ENCODE peak calls at places on chromosomes 6 and 20, in ten cellular contexts. X is Peyer's patch, N is mucosa of descending colon, Z is sigmoid colon, M is choroid plexus epithelial cell, U is left lung, V is adrenal gland, S is cardiac muscle cell, F is AG10803, L is stomach. O is an unnamed sample.
A peak's percentile ranks its signal among the peaks of the same experiment; 100 is the strongest.

GRCh38 chr6:73180718-73181619 is 44.3 kb downstream of the KHDC1L start:
- DNase-seq in X (no peak), U (no peak), F (peak; percentile 80), S (peak; percentile 84), L (no peak), Z (no peak), M (peak; percentile 86), N (no peak), V (peak; percentile 23), O (peak; percentile 59)

GRCh38 chr6:17741507-17741906 is 34.8 kb upstream of the NUP153 start:
- DNase-seq in N (no peak), U (no peak), V (no peak), F (peak; percentile 12), M (no peak), S (no peak), Z (no peak), X (no peak), L (no peak), O (no peak)

GRCh38 chr6:160248538-160248937 is 10.1 kb downstream of the SLC22A2 start:
- DNase-seq in V (peak; percentile 64), S (no peak), M (no peak), U (no peak), Z (no peak), F (peak; percentile 10), N (no peak), X (no peak), L (no peak), O (no peak)

GRCh38 chr6:150651808-150652473 is 52.3 kb downstream of the PLEKHG1 start:
- DNase-seq in F (no peak), U (no peak), L (no peak), X (no peak), V (no peak), S (no peak), N (no peak), Z (no peak), M (peak; percentile 2), O (no peak)

GRCh38 chr6:35808688-35809087 is 3.5 kb downstream of the LHFPL5 start:
- DNase-seq in L (no peak), F (no peak), M (no peak), X (no peak), N (no peak), V (no peak), Z (no peak), U (no peak), S (peak; percentile 15), O (no peak)

GRCh38 chr6:3139090-3139903 is 18.0 kb downstream of the TUBB2A start:
- DNase-seq in F (peak; percentile 76), N (peak; percentile 77), X (peak; percentile 81), L (peak; percentile 64), V (peak; percentile 51), Z (peak; percentile 88), U (no peak), S (peak; percentile 48), M (peak; percentile 92), O (peak; percentile 24)

GRCh38 chr20:44396790-44397189 is 41.3 kb downstream of the HNF4A start:
- DNase-seq in L (no peak), X (no peak), M (no peak), F (no peak), V (no peak), Z (peak; percentile 9), N (no peak), S (no peak), U (no peak), O (no peak)

GRCh38 chr6:19538086-19538485 is 299.1 kb upstream of the ID4 start:
- DNase-seq in N (peak; percentile 55), M (no peak), V (no peak), U (peak; percentile 68), Z (no peak), S (no peak), L (peak; percentile 80), F (no peak), X (peak; percentile 80), O (no peak)

GRCh38 chr6:4880373-4880762 is 104.2 kb downstream of the CDYL start:
- DNase-seq in Z (no peak), U (no peak), X (no peak), F (no peak), N (no peak), S (no peak), L (no peak), M (no peak), V (no peak), O (no peak)

GRCh38 chr6:4883298-4883697 is 107.1 kb downstream of the CDYL start:
- DNase-seq in F (no peak), L (peak; percentile 74), Z (no peak), X (no peak), M (no peak), U (no peak), S (no peak), V (no peak), N (peak; percentile 48), O (no peak)

GRCh38 chr6:4888841-4889240 is 112.6 kb downstream of the CDYL start:
- DNase-seq in M (no peak), L (no peak), F (no peak), U (no peak), S (peak; percentile 64), V (no peak), Z (no peak), N (no peak), X (no peak), O (no peak)

GRCh38 chr6:4885534-4885933 is 109.3 kb downstream of the CDYL start:
- DNase-seq in N (no peak), V (no peak), Z (no peak), F (no peak), L (no peak), M (no peak), U (no peak), S (no peak), X (no peak), O (no peak)

DNA sequence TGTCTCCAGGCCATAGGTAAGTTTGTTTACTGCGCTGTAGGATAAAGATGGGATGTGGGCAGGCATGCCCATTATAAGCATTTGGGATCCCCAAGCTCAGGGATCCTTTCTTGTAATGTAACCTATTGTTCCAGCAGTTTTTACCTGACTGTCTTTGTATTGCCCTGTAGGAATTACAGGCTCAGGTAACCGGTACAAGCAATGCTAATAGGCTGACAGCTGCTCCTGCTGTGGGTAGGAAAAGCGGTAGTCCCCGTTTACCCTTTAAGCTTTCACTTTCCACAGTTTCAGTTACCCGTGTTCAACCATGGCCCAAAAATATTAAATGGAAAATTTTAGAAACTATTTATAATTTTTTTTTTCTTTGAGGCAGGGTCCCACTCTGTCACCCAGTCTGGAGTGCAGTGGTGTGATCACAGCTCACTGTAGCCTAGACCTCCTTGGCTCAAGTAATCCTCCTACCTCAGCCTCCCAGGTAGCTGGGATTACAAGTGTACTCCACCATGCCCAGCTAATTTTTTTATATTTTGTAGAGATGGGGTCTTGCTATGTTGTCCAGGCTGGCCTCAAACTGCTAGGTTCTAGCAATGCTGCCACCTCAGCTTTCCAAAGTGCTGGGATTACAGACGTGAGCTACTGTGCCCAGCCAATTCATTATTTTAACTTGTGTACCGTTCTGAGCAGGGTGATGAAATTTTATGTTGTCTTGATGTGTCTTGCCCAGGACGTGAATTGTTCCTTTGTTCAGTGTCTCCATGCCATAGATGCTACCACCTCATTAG is 108.6 kb downstream of the CDYL start:
- DNase-seq in M (no peak), X (no peak), F (no peak), S (no peak), N (no peak), V (no peak), L (no peak), Z (no peak), U (no peak), O (no peak)
- H3K4me3 ChIP-seq in M (no peak overlapping the region), X (no peak overlapping the region), F (no peak overlapping the region), S (no peak overlapping the region), N (no peak overlapping the region), V (no peak overlapping the region), L (no peak overlapping the region), Z (no peak overlapping the region), U (no peak overlapping the region), O (no peak overlapping the region)

DNA sequence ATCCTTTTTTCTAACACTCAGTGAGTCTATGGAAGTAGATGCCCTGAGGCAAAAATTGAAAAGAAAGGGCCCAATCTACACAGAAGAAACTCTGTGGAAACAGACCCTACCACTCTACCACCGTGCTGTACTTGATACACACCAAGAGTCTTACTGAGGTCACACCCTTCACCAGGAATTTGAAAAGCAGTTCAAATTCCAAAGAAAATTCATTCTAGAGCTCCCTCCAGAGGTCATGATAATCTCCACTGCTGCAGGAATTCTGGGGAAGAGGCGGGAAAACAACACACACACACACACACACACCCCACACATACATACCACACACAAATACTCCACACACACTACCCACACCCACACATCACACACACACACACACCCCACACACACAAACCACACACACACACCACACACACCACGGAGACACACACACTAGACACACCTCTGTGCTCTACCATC is 336.8 kb downstream of the HDGFL1 start:
- DNase-seq in M (peak; percentile 65), N (no peak), L (no peak), V (no peak), F (peak; percentile 54), X (no peak), Z (no peak), U (no peak), S (peak; percentile 57), O (no peak)
- TF ChIP-seq CTCF in M (peak; percentile 61), N (no peak), L (no peak), V (peak; percentile 20), F (peak; percentile 61), X (no peak), Z (no peak), U (no peak), S (peak; percentile 46), O (peak; percentile 31)

DNA sequence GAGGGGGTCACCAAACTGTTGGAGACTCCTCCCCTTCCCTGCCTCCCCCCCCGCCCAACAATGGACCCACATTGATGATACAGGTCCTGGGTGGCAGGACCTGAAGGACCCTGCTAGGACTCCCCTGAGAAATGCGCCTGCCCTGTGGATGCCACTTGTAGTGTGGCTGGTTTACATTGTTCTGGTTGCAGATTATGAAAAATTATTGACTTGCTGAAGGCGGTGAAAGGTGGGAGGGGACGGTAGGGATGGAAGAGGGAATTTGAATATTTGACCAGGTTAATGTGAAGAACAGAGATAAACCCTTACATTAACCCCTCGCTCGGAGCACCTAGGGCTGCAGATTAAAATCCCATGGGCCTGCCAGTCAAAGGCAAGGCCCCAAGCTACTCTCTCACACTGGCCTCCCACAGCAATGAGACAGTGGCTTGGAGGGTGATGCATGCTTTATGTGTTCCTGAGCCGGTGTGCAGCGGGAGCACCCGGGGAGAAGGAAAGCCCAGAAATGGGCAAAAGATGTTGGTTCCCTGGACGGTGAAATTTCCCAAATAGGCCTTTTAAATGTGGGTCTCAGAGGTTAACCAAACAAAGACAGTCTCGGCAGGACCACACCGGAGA is 2.4 kb downstream of the FOXF2 start:
- DNase-seq in L (no peak), F (no peak), V (no peak), M (peak; percentile 47), X (no peak), N (no peak), U (no peak), S (no peak), Z (no peak), O (no peak)
- H3K4me3 ChIP-seq in L (peak overlapping the region; percentile 61), F (peak overlapping the region; percentile 71), V (no peak overlapping the region), M (peak overlapping the region; percentile 71), X (peak overlapping the region; percentile 34), N (no peak overlapping the region), U (peak overlapping the region; percentile 41), S (no peak overlapping the region), Z (peak overlapping the region; percentile 57), O (peak overlapping the region; percentile 70)

DNA sequence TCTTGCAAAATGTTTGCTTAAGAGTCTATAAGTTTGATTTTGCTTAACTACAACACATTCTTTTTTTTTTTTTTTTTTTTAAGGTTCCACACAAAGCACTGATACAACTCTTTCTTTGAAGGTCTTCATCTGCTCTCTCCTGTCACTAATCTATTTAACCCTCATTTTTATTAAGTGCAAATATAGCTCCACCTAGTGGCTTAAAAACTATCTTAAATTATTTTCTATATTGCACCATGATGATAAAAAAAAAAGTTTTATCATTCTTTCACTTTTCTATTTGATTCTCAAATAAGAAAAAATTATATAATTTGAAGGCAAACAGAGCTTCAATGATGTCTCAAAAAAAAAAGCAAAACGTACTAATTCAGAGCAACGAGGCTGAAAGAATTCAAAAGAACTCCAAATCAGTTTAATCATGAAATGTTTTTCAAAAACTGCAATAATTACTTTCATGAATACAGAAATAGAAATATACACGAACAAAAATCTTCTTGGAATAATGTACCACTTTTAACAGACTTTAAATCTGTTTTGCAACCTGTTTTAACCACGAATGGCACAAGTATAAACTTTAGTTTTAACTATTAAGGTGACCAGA is 12.8 kb downstream of the ESF1 start:
- DNase-seq in Z (no peak), V (no peak), S (peak; percentile 41), L (no peak), F (peak; percentile 34), M (peak; percentile 48), U (no peak), X (no peak), N (no peak), O (no peak)
- TF ChIP-seq CTCF in Z (peak; percentile 22), V (peak; percentile 42), S (peak; percentile 39), L (no peak), F (peak; percentile 54), M (peak; percentile 45), U (peak; percentile 20), X (no peak), N (no peak), O (peak; percentile 28)

O was measured in AG09309.